ENCODE peak calls at places on chromosomes 7 and 10, in seven cellular contexts. One of them, this sample, is unnamed.

GRCh38 chr7:108012499-108013430 is 9.8 kb upstream of the LAMB1 start:
- DNase-seq in breast epithelium: no peak
- DNase-seq in A549: peak; percentile 87
- DNase-seq in prostate gland: no peak
- DNase-seq in CD4-positive, CD25-positive, alpha-beta regulatory T cell: no peak
- DNase-seq in tibial nerve: no peak
- DNase-seq in GM23338: no peak
- DNase-seq in this sample: peak; percentile 41

GRCh38 chr7:81361769-81362168 is 408.1 kb downstream of the HGF start:
- DNase-seq in breast epithelium: no peak
- DNase-seq in A549: no peak
- DNase-seq in prostate gland: no peak
- DNase-seq in CD4-positive, CD25-positive, alpha-beta regulatory T cell: no peak
- DNase-seq in tibial nerve: no peak
- DNase-seq in GM23338: peak; percentile 5
- DNase-seq in this sample: no peak

GRCh38 chr7:157263156-157263555 is 73.6 kb upstream of the DNAJB6 start:
- DNase-seq in breast epithelium: no peak
- DNase-seq in A549: no peak
- DNase-seq in prostate gland: no peak
- DNase-seq in CD4-positive, CD25-positive, alpha-beta regulatory T cell: no peak
- DNase-seq in tibial nerve: no peak
- DNase-seq in GM23338: no peak
- DNase-seq in this sample: no peak

GRCh38 chr7:157032128-157032527 is 21.7 kb upstream of the MNX1 start:
- DNase-seq in breast epithelium: no peak
- DNase-seq in A549: no peak
- DNase-seq in prostate gland: no peak
- DNase-seq in CD4-positive, CD25-positive, alpha-beta regulatory T cell: no peak
- DNase-seq in tibial nerve: no peak
- DNase-seq in GM23338: no peak
- DNase-seq in this sample: no peak

GRCh38 chr10:84065764-84066163 is 73.5 kb upstream of the GHITM start:
- DNase-seq in breast epithelium: no peak
- DNase-seq in A549: no peak
- DNase-seq in prostate gland: no peak
- DNase-seq in CD4-positive, CD25-positive, alpha-beta regulatory T cell: no peak
- DNase-seq in tibial nerve: no peak
- DNase-seq in GM23338: no peak
- DNase-seq in this sample: no peak

GRCh38 chr7:35694161-35694783 is 663 bp downstream of the HERPUD2 start:
- DNase-seq in breast epithelium: no peak
- DNase-seq in A549: no peak
- DNase-seq in prostate gland: peak; percentile 6
- DNase-seq in CD4-positive, CD25-positive, alpha-beta regulatory T cell: no peak
- DNase-seq in tibial nerve: no peak
- DNase-seq in GM23338: no peak
- DNase-seq in this sample: no peak

GRCh38 chr7:117114272-117114671 is 161.0 kb downstream of the ST7 start:
- DNase-seq in breast epithelium: no peak
- DNase-seq in A549: no peak
- DNase-seq in prostate gland: no peak
- DNase-seq in CD4-positive, CD25-positive, alpha-beta regulatory T cell: no peak
- DNase-seq in tibial nerve: no peak
- DNase-seq in GM23338: no peak
- DNase-seq in this sample: no peak

GRCh38 chr10:79232864-79233263 is 114.4 kb upstream of the PPIF start:
- DNase-seq in breast epithelium: no peak
- DNase-seq in A549: no peak
- DNase-seq in prostate gland: no peak
- DNase-seq in CD4-positive, CD25-positive, alpha-beta regulatory T cell: no peak
- DNase-seq in tibial nerve: no peak
- DNase-seq in GM23338: no peak
- DNase-seq in this sample: no peak

GRCh38 chr7:90345548-90346319 is 782 bp upstream of the GTPBP10 start:
- DNase-seq in breast epithelium: no peak
- DNase-seq in A549: peak; percentile 27
- DNase-seq in prostate gland: peak; percentile 27
- DNase-seq in CD4-positive, CD25-positive, alpha-beta regulatory T cell: no peak
- DNase-seq in tibial nerve: peak; percentile 5
- DNase-seq in GM23338: peak; percentile 40
- DNase-seq in this sample: no peak

GRCh38 chr7:111082351-111082750 is 8.6 kb upstream of the LRRN3 start:
- DNase-seq in breast epithelium: no peak
- DNase-seq in A549: no peak
- DNase-seq in prostate gland: no peak
- DNase-seq in CD4-positive, CD25-positive, alpha-beta regulatory T cell: no peak
- DNase-seq in tibial nerve: no peak
- DNase-seq in GM23338: no peak
- DNase-seq in this sample: no peak

GRCh38 chr7:50270531-50271018 is 33.9 kb upstream of the IKZF1 start:
- DNase-seq in breast epithelium: no peak
- DNase-seq in A549: no peak
- DNase-seq in prostate gland: no peak
- DNase-seq in CD4-positive, CD25-positive, alpha-beta regulatory T cell: no peak
- DNase-seq in tibial nerve: no peak
- DNase-seq in GM23338: no peak
- DNase-seq in this sample: no peak

GRCh38 chr10:23439920-23440875 is 1.3 kb downstream of the OTUD1 start:
- DNase-seq in breast epithelium: no peak
- DNase-seq in A549: no peak
- DNase-seq in prostate gland: peak; percentile 12
- DNase-seq in CD4-positive, CD25-positive, alpha-beta regulatory T cell: peak; percentile 35
- DNase-seq in tibial nerve: no peak
- DNase-seq in GM23338: peak; percentile 50
- DNase-seq in this sample: no peak

GRCh38 chr10:23442936-23443335 is 4.1 kb downstream of the OTUD1 start:
- DNase-seq in breast epithelium: no peak
- DNase-seq in A549: no peak
- DNase-seq in prostate gland: no peak
- DNase-seq in CD4-positive, CD25-positive, alpha-beta regulatory T cell: no peak
- DNase-seq in tibial nerve: no peak
- DNase-seq in GM23338: no peak
- DNase-seq in this sample: no peak

GRCh38 chr10:23437987-23438546 is 808 bp upstream of the OTUD1 start:
- DNase-seq in breast epithelium: no peak
- DNase-seq in A549: no peak
- DNase-seq in prostate gland: no peak
- DNase-seq in CD4-positive, CD25-positive, alpha-beta regulatory T cell: no peak
- DNase-seq in tibial nerve: no peak
- DNase-seq in GM23338: no peak
- DNase-seq in this sample: no peak

GRCh38 chr10:23438547-23439451 is at the start of gene OTUD1:
- DNase-seq in breast epithelium: peak; percentile 94
- DNase-seq in A549: peak; percentile 91
- DNase-seq in prostate gland: peak; percentile 97
- DNase-seq in CD4-positive, CD25-positive, alpha-beta regulatory T cell: peak; percentile 94
- DNase-seq in tibial nerve: peak; percentile 93
- DNase-seq in GM23338: peak; percentile 96
- DNase-seq in this sample: peak; percentile 66

DNA sequence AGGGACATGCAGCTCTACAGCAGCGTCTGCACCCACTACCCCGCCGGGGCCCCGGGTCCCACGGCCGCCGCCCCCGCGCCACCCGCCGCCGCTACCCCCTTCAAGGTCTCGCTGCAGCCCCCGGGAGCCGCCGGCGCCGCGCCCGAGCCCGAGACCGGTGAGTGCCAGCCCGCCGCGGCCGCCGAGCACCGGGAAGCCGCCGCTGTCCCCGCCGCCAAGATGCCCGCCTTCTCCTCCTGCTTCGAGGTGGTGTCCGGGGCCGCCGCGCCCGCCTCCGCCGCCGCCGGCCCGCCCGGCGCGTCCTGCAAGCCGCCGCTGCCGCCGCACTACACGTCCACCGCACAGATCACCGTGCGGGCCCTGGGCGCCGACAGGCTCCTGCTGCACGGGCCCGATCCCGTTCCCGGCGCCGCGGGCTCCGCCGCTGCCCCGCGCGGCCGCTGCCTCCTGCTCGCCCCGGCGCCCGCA is 611 bp downstream of the OTUD1 start:
- DNase-seq in breast epithelium: no peak
- DNase-seq in A549: no peak
- DNase-seq in prostate gland: peak; percentile 6
- DNase-seq in CD4-positive, CD25-positive, alpha-beta regulatory T cell: no peak
- DNase-seq in tibial nerve: peak; percentile 12
- DNase-seq in GM23338: peak; percentile 28
- DNase-seq in this sample: no peak
- H3K27ac ChIP-seq in breast epithelium: peak overlapping the region; percentile 97
- H3K27ac ChIP-seq in A549: peak overlapping the region; percentile 89
- H3K27ac ChIP-seq in prostate gland: peak overlapping the region; percentile 96
- H3K27ac ChIP-seq in CD4-positive, CD25-positive, alpha-beta regulatory T cell: peak overlapping the region; percentile 84
- H3K27ac ChIP-seq in tibial nerve: peak overlapping the region; percentile 97
- H3K27ac ChIP-seq in GM23338: no peak overlapping the region
- H3K27ac ChIP-seq in this sample: peak overlapping the region; percentile 70

DNA sequence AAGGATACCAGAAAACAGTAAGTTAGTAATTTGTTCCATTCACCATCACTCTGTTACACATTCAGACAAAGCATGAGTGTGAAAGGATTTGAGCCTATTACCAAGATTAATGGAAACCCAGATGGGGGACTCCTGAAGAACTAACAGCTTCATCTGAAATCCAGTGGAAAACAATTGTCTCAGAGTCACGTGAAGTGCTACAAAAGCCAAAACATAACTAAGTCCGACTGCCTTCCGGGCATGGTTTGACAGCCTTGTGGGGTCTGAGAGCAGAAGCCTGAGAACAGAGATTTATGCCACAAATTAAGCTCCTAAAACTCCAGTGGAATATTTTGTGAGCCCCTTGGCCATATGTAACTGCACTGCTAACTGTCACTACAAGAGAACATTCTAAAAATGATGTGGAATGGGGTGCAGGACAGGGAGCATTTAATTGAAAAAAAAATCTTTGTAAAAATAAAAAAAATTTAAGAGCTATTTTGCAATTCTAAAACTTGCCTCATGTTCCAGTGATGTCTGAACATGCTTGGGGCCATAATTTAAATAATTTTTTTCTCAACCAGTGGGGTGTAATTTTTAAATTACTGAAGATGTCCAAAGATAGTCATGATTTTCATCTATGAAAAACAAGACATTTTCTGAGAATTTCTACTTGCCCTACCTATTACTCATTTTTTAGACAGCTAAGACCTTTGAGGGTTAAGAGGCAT is 555.1 kb downstream of the INHBA start:
- DNase-seq in breast epithelium: no peak
- DNase-seq in A549: no peak
- DNase-seq in prostate gland: no peak
- DNase-seq in CD4-positive, CD25-positive, alpha-beta regulatory T cell: no peak
- DNase-seq in tibial nerve: no peak
- DNase-seq in GM23338: no peak
- DNase-seq in this sample: no peak
- H3K27ac ChIP-seq in breast epithelium: peak overlapping the region; percentile 5
- H3K27ac ChIP-seq in A549: no peak overlapping the region
- H3K27ac ChIP-seq in prostate gland: no peak overlapping the region
- H3K27ac ChIP-seq in CD4-positive, CD25-positive, alpha-beta regulatory T cell: no peak overlapping the region
- H3K27ac ChIP-seq in tibial nerve: no peak overlapping the region
- H3K27ac ChIP-seq in GM23338: no peak overlapping the region
- H3K27ac ChIP-seq in this sample: peak overlapping the region; percentile 93

GRCh38 chr10:72297281-72297967 is 23.7 kb downstream of the DDIT4 start:
- DNase-seq in breast epithelium: peak; percentile 81
- DNase-seq in A549: peak; percentile 96
- DNase-seq in prostate gland: peak; percentile 48
- DNase-seq in CD4-positive, CD25-positive, alpha-beta regulatory T cell: peak; percentile 97
- DNase-seq in tibial nerve: peak; percentile 76
- DNase-seq in GM23338: peak; percentile 28
- DNase-seq in this sample: no peak

GRCh38 chr10:72297968-72298773 is 24.4 kb downstream of the DDIT4 start:
- DNase-seq in breast epithelium: peak; percentile 98
- DNase-seq in A549: peak; percentile 99
- DNase-seq in prostate gland: peak; percentile 96
- DNase-seq in CD4-positive, CD25-positive, alpha-beta regulatory T cell: peak; percentile 85
- DNase-seq in tibial nerve: peak; percentile 96
- DNase-seq in GM23338: peak; percentile 98
- DNase-seq in this sample: peak; percentile 76

GRCh38 chr10:72292223-72292691 is 18.5 kb downstream of the DDIT4 start:
- DNase-seq in breast epithelium: no peak
- DNase-seq in A549: peak; percentile 76
- DNase-seq in prostate gland: peak; percentile 37
- DNase-seq in CD4-positive, CD25-positive, alpha-beta regulatory T cell: no peak
- DNase-seq in tibial nerve: no peak
- DNase-seq in GM23338: no peak
- DNase-seq in this sample: peak; percentile 97

GRCh38 chr10:72298774-72299519 is 25.2 kb downstream of the DDIT4 start:
- DNase-seq in breast epithelium: no peak
- DNase-seq in A549: no peak
- DNase-seq in prostate gland: no peak
- DNase-seq in CD4-positive, CD25-positive, alpha-beta regulatory T cell: no peak
- DNase-seq in tibial nerve: no peak
- DNase-seq in GM23338: no peak
- DNase-seq in this sample: no peak

GRCh38 chr10:72295330-72295910 is 21.7 kb downstream of the DDIT4 start:
- DNase-seq in breast epithelium: no peak
- DNase-seq in A549: no peak
- DNase-seq in prostate gland: no peak
- DNase-seq in CD4-positive, CD25-positive, alpha-beta regulatory T cell: no peak
- DNase-seq in tibial nerve: no peak
- DNase-seq in GM23338: no peak
- DNase-seq in this sample: no peak
- H3K27ac ChIP-seq in breast epithelium: no peak overlapping the region
- H3K27ac ChIP-seq in A549: peak overlapping the region; percentile 98
- H3K27ac ChIP-seq in prostate gland: no peak overlapping the region
- H3K27ac ChIP-seq in CD4-positive, CD25-positive, alpha-beta regulatory T cell: peak overlapping the region; percentile 99
- H3K27ac ChIP-seq in tibial nerve: peak overlapping the region; percentile 97
- H3K27ac ChIP-seq in GM23338: peak overlapping the region; percentile 85
- H3K27ac ChIP-seq in this sample: peak overlapping the region; percentile 99

GRCh38 chr7:26857170-26857533 is 7.2 kb downstream of the SKAP2 start:
- DNase-seq in breast epithelium: no peak
- DNase-seq in A549: no peak
- DNase-seq in prostate gland: no peak
- DNase-seq in CD4-positive, CD25-positive, alpha-beta regulatory T cell: no peak
- DNase-seq in tibial nerve: no peak
- DNase-seq in GM23338: no peak
- DNase-seq in this sample: no peak

GRCh38 chr7:26858229-26858568 is 6.2 kb downstream of the SKAP2 start:
- DNase-seq in breast epithelium: no peak
- DNase-seq in A549: no peak
- DNase-seq in prostate gland: no peak
- DNase-seq in CD4-positive, CD25-positive, alpha-beta regulatory T cell: no peak
- DNase-seq in tibial nerve: no peak
- DNase-seq in GM23338: peak; percentile 4
- DNase-seq in this sample: no peak

GRCh38 chr7:26857534-26858228 is 6.7 kb downstream of the SKAP2 start:
- DNase-seq in breast epithelium: peak; percentile 32
- DNase-seq in A549: no peak
- DNase-seq in prostate gland: no peak
- DNase-seq in CD4-positive, CD25-positive, alpha-beta regulatory T cell: no peak
- DNase-seq in tibial nerve: peak; percentile 11
- DNase-seq in GM23338: peak; percentile 72
- DNase-seq in this sample: no peak

GRCh38 chr7:26859720-26860119 is 4.7 kb downstream of the SKAP2 start:
- DNase-seq in breast epithelium: no peak
- DNase-seq in A549: no peak
- DNase-seq in prostate gland: no peak
- DNase-seq in CD4-positive, CD25-positive, alpha-beta regulatory T cell: no peak
- DNase-seq in tibial nerve: no peak
- DNase-seq in GM23338: no peak
- DNase-seq in this sample: no peak

DNA sequence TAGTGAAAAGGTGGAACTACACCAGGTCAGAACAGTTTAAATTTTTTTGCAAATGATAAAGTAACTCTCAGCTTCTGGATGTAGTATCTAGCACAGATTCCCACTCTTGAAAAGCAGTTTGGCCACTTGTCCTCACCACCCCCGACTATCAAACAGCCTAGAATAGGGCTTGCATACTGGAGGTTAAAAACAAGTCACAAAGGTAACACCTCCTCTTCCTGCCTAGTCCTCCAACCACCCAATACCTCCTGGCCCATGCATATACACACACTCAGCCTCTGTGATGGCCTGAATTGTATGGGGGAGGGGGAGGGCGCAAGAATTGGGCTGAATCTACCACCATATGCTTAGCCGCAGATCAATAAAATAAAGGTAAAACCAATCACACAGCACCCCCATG is 5.7 kb downstream of the SKAP2 start:
- DNase-seq in breast epithelium: peak; percentile 24
- DNase-seq in A549: no peak
- DNase-seq in prostate gland: no peak
- DNase-seq in CD4-positive, CD25-positive, alpha-beta regulatory T cell: no peak
- DNase-seq in tibial nerve: no peak
- DNase-seq in GM23338: peak; percentile 46
- DNase-seq in this sample: no peak
- H3K27ac ChIP-seq in breast epithelium: peak overlapping the region; percentile 86
- H3K27ac ChIP-seq in A549: no peak overlapping the region
- H3K27ac ChIP-seq in prostate gland: no peak overlapping the region
- H3K27ac ChIP-seq in CD4-positive, CD25-positive, alpha-beta regulatory T cell: no peak overlapping the region
- H3K27ac ChIP-seq in tibial nerve: peak overlapping the region; percentile 77
- H3K27ac ChIP-seq in GM23338: no peak overlapping the region
- H3K27ac ChIP-seq in this sample: peak overlapping the region; percentile 17